ENCODE peak calls at places on chromosomes 5 and 9, in four cellular contexts. K is A549, W is HepG2, R is K562. S is an unnamed sample.

GRCh38 chr5:168086104-168086610 is 205.3 kb upstream of the WWC1 start:
- DNase-seq in K (peak), W (peak), R (no peak), S (no peak)

GRCh38 chr9:111866976-111867375 is 29.6 kb upstream of the UGCG start:
- DNase-seq in K (peak), W (peak), R (peak), S (no peak)

GRCh38 chr5:149125386-149125891 is 15.9 kb upstream of the ABLIM3 start:
- DNase-seq in K (no peak), W (peak), R (no peak), S (peak)

GRCh38 chr5:88236866-88237642 is 31.6 kb downstream of the TMEM161B start:
- DNase-seq in K (no peak), W (no peak), R (no peak), S (no peak)

GRCh38 chr9:92808726-92809451 is 44.3 kb upstream of the BICD2 start:
- DNase-seq in K (peak), W (peak), R (peak), S (peak)

GRCh38 chr9:32348289-32348688 is 36.2 kb upstream of the ACO1 start:
- DNase-seq in K (no peak), W (no peak), R (no peak), S (no peak)

GRCh38 chr9:136821333-136822031 is 13.7 kb downstream of the RABL6 start:
- DNase-seq in K (no peak), W (no peak), R (peak), S (peak)

GRCh38 chr9:127754099-127754760 is 19.1 kb upstream of the TOR2A start:
- DNase-seq in K (peak), W (no peak), R (peak), S (peak)

GRCh38 chr5:1563051-1563461 is 39.3 kb upstream of the LPCAT1 start:
- DNase-seq in K (no peak), W (no peak), R (peak), S (no peak)

GRCh38 chr5:1788828-1789227 is 10.8 kb downstream of the MRPL36 start:
- DNase-seq in K (no peak), W (peak), R (no peak), S (no peak)

GRCh38 chr5:121915765-121916164 is 46.0 kb upstream of the SRFBP1 start:
- DNase-seq in K (no peak), W (no peak), R (no peak), S (no peak)

GRCh38 chr9:130421802-130422276 is 22.9 kb upstream of the ASS1 start:
- DNase-seq in K (no peak), W (no peak), R (no peak), S (peak)

GRCh38 chr9:89686134-89686533 is 81.3 kb downstream of the GADD45G start:
- DNase-seq in K (no peak), W (no peak), R (no peak), S (no peak)

GRCh38 chr5:122089614-122090013 is 11.6 kb upstream of the LOX start:
- DNase-seq in K (no peak), W (no peak), R (no peak), S (no peak)

GRCh38 chr5:110726249-110727024 is at the start of gene TMEM232:
- DNase-seq in K (peak), W (peak), R (peak), S (peak)

GRCh38 chr9:35522725-35523124 is 32.8 kb downstream of the RUSC2 start:
- DNase-seq in K (no peak), W (no peak), R (no peak), S (no peak)

GRCh38 chr5:77893225-77893860 is 117.2 kb upstream of the TBCA start:
- DNase-seq in K (peak), W (peak), R (peak), S (no peak)

GRCh38 chr9:75431388-75431787 is 343.1 kb downstream of the OSTF1 start:
- DNase-seq in K (no peak), W (no peak), R (no peak), S (no peak)

GRCh38 chr5:164137095-164137494 is 631.7 kb downstream of the MAT2B start:
- DNase-seq in K (no peak), W (no peak), R (no peak), S (no peak)

GRCh38 chr9:127455299-127455992 is 4.1 kb downstream of the LRSAM1 start:
- DNase-seq in K (peak), W (no peak), R (peak), S (no peak)

GRCh38 chr5:128254789-128255188 is 171.2 kb downstream of the SLC12A2 start:
- DNase-seq in K (no peak), W (no peak), R (no peak), S (no peak)

GRCh38 chr9:127032256-127032655 is 90.2 kb downstream of the ANGPTL2 start:
- DNase-seq in K (no peak), W (no peak), R (no peak), S (no peak)

GRCh38 chr5:34804398-34804797 is 34.6 kb upstream of the TTC23L start:
- DNase-seq in K (no peak), W (no peak), R (no peak), S (no peak)

GRCh38 chr5:139226131-139226530 is 28.0 kb upstream of the SIL1 start:
- DNase-seq in K (no peak), W (no peak), R (no peak), S (no peak)

GRCh38 chr5:139223481-139223880 is 25.3 kb upstream of the SIL1 start:
- DNase-seq in K (no peak), W (no peak), R (no peak), S (no peak)

GRCh38 chr5:139228201-139228796 is 30.1 kb upstream of the SIL1 start:
- DNase-seq in K (no peak), W (no peak), R (no peak), S (no peak)

DNA sequence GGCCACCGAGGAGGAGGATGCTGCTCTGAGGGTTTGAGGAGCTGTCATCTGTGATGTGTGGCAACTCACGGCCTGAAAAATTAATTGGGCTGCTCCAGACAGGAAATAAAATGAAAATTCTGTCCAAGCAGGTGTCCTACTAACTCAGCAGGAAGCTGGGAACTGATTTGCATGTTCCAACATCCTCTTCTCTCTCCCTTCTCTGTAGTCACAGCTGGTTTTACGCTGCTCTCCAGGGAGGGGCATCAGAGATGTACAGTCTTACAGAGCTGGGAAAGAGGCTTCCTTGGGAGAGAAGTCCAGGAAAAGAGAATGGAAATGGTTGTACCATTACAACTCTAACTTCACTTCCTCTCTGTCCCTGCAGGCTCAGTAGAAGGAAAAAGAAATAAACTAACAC is 24.2 kb upstream of the SIL1 start:
- DNase-seq in K (no peak), W (no peak), R (no peak), S (no peak)
- TF ChIP-seq NR3C1 in K (no peak), W (no peak), R (no peak), S (no peak)

DNA sequence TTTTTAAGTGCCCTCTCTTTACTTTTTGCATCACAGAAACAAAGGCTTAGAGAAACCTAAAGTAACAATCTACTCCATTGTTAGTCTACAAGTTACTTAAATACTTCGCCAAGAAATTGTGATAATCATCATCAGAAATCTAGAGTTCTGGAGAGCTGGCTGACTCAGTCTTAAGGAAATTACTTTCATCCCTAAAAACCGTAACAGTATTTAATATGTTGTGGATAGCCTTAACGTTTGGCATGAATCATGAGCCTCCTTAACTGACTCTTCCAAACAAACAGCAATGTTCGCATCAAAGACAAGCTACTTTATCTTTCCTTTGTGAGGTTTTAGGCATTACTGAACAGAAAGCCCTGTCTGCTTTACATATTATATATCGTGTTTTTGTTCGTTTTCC is 128.7 kb downstream of the NIPBL start:
- DNase-seq in K (no peak), W (no peak), R (no peak), S (no peak)
- TF ChIP-seq NR3C1 in K (no peak), W (no peak), R (no peak), S (no peak)

GRCh38 chr9:99966720-99967119 is 60.3 kb downstream of the STX17 start:
- DNase-seq in K (peak), W (peak), R (peak), S (no peak)

GRCh38 chr9:99970481-99970880 is 64.0 kb downstream of the STX17 start:
- DNase-seq in K (no peak), W (no peak), R (no peak), S (no peak)

GRCh38 chr9:99966001-99966400 is 59.5 kb downstream of the STX17 start:
- DNase-seq in K (no peak), W (no peak), R (no peak), S (no peak)

GRCh38 chr9:99964336-99964735 is 57.9 kb downstream of the STX17 start:
- DNase-seq in K (no peak), W (no peak), R (no peak), S (no peak)

GRCh38 chr9:99967457-99967856 is 61.0 kb downstream of the STX17 start:
- DNase-seq in K (no peak), W (no peak), R (no peak), S (no peak)
- TF ChIP-seq NR3C1 in K (no peak), W (no peak), R (no peak), S (no peak)

GRCh38 chr5:132890817-132891216 is 17.3 kb downstream of the LEAP2 start:
- DNase-seq in K (no peak), W (no peak), R (no peak), S (no peak)
- TF ChIP-seq NR3C1 in K (no peak), W (no peak), R (no peak), S (no peak)

GRCh38 chr9:33472171-33472920 is 1.4 kb downstream of the NOL6 start:
- DNase-seq in K (no peak), W (no peak), R (no peak), S (no peak)

GRCh38 chr9:33473643-33474352 is at the start of gene NOL6:
- DNase-seq in K (peak), W (peak), R (peak), S (peak)

GRCh38 chr9:33473216-33473615 is 508 bp downstream of the NOL6 start:
- DNase-seq in K (no peak), W (no peak), R (no peak), S (no peak)

GRCh38 chr9:33476503-33476902 is 2.8 kb upstream of the NOL6 start:
- DNase-seq in K (no peak), W (no peak), R (no peak), S (no peak)

GRCh38 chr9:33475357-33475756 is 1.6 kb upstream of the NOL6 start:
- DNase-seq in K (no peak), W (no peak), R (no peak), S (no peak)
- TF ChIP-seq NR3C1 in K (no peak), W (no peak), R (no peak), S (no peak)